ENCODE peak calls at places on chromosome 5, in six cellular contexts. J is GM12891, A is H1, V is HepG2, Q is K562, R is GM12878. S is an unnamed sample.

GRCh38 chr5:75510417-75510835 is 1.0 kb downstream of the CERT1 start:
- DNase-seq in J (no peak), A (no peak), V (peak), Q (no peak), R (no peak), S (no peak)

GRCh38 chr5:115898656-115899055 is 56.9 kb downstream of the AP3S1 start:
- DNase-seq in J (no peak), A (no peak), V (no peak), Q (no peak), R (no peak), S (no peak)

GRCh38 chr5:165525268-165525667 is 2019.8 kb downstream of the MAT2B start:
- DNase-seq in J (no peak), A (no peak), V (no peak), Q (no peak), R (no peak), S (no peak)

GRCh38 chr5:179700401-179700918 is 1.7 kb downstream of the CANX start:
- DNase-seq in J (no peak), A (no peak), V (peak), Q (peak), R (no peak), S (no peak)

GRCh38 chr5:133319905-133320520 is 268.2 kb downstream of the HSPA4 start:
- DNase-seq in J (no peak), A (no peak), V (no peak), Q (no peak), R (no peak), S (no peak)

GRCh38 chr5:115351356-115352195 is 55.1 kb upstream of the CCDC112 start:
- DNase-seq in J (no peak), A (no peak), V (no peak), Q (no peak), R (no peak), S (no peak)

GRCh38 chr5:178487911-178488310 is 102.3 kb downstream of the COL23A1 start:
- DNase-seq in J (no peak), A (no peak), V (no peak), Q (no peak), R (no peak), S (no peak)

GRCh38 chr5:51053361-51053760 is 329.9 kb upstream of the ISL1 start:
- DNase-seq in J (no peak), A (no peak), V (no peak), Q (no peak), R (no peak), S (no peak)

GRCh38 chr5:17720070-17720469 is 85.8 kb downstream of the TAF11L14 start:
- DNase-seq in J (no peak), A (no peak), V (no peak), Q (no peak), R (no peak), S (no peak)

GRCh38 chr5:63495225-63495624 is 467.0 kb downstream of the HTR1A start:
- DNase-seq in J (no peak), A (no peak), V (no peak), Q (no peak), R (no peak), S (no peak)

GRCh38 chr5:59069438-59070079 is 486.7 kb downstream of the RAB3C start:
- DNase-seq in J (no peak), A (no peak), V (peak), Q (no peak), R (no peak), S (no peak)

GRCh38 chr5:9067129-9067528 is 478.7 kb downstream of the SEMA5A start:
- DNase-seq in J (no peak), A (no peak), V (no peak), Q (no peak), R (no peak), S (no peak)

GRCh38 chr5:15525679-15526275 is 25.8 kb downstream of the FBXL7 start:
- DNase-seq in J (no peak), A (no peak), V (no peak), Q (no peak), R (no peak), S (no peak)

GRCh38 chr5:128965638-128966302 is 482 bp downstream of the SLC27A6 start:
- DNase-seq in J (no peak), A (no peak), V (no peak), Q (no peak), R (no peak), S (no peak)

GRCh38 chr5:1836891-1837880 is 36.0 kb downstream of the NDUFS6 start:
- DNase-seq in J (no peak), A (no peak), V (no peak), Q (no peak), R (no peak), S (no peak)

GRCh38 chr5:1883120-1883924 is 597 bp upstream of the IRX4 start:
- DNase-seq in J (no peak), A (no peak), V (no peak), Q (peak), R (no peak), S (no peak)

GRCh38 chr5:137234973-137235943 is 263.9 kb downstream of the SPOCK1 start:
- DNase-seq in J (no peak), A (no peak), V (no peak), Q (no peak), R (no peak), S (no peak)

GRCh38 chr5:82399111-82399510 is 121.0 kb upstream of the RPS23 start:
- DNase-seq in J (no peak), A (no peak), V (no peak), Q (no peak), R (no peak), S (no peak)

GRCh38 chr5:82396396-82396795 is 118.2 kb upstream of the RPS23 start:
- DNase-seq in J (no peak), A (no peak), V (no peak), Q (no peak), R (no peak), S (no peak)

GRCh38 chr5:82393951-82394350 is 115.8 kb upstream of the RPS23 start:
- DNase-seq in J (no peak), A (no peak), V (no peak), Q (no peak), R (no peak), S (no peak)

GRCh38 chr5:82397741-82398320 is 119.7 kb upstream of the RPS23 start:
- DNase-seq in J (no peak), A (no peak), V (no peak), Q (no peak), R (no peak), S (no peak)

DNA sequence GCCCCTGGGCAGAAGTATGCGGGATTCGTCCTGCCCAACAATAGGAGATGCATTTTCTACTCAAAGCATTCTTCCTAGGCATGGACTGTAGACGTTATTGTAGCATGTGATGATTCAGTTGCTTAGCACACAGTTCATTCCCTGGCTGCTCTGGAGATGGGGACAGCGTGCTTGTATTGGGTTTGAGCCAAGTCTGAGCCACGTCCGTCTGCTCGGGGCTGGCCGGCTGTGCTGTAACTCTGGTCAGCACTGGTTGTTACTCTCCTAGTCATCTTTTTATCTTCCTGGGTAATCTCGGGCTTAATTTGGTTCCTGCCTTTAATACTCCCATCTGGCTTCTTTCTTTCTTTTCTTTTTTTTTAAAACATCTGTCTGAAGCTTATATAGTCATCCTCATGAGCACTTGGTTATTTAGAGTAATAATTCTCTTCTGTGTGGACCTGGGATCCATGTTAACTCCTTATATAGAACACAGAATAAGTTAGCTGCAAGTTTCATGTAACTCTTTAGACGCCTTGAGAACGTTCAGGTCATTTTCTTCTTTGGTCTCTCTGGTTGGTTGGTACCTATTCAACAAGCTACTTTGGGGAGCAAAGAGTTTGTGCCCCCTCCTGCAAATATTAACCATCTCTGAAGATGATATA is 118.8 kb upstream of the RPS23 start:
- DNase-seq in J (no peak), A (no peak), V (peak), Q (no peak), R (no peak), S (no peak)
- TF ChIP-seq POLR2A in J (no peak), A (no peak), V (no peak), Q (no peak), R (no peak), S (no peak)

DNA sequence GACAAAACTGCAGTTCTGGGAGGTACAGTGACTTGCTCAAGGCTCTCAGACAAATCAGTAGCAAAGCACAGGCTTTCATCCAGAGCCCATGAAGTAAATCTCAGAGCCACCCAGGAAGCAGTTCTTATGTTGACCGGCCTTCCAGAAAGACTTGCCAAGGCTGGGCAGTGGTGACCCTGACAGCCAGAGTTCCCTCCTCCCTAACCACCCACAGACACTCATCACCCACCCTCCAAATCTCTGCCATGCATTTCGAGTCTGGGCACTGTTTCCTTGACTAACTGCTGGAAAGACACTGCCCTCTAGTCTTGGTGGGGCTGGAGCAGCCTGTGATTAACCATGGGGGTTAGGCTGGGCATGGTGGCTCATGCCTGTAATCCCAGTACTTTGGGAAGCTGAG is 21.5 kb downstream of the NEURL1B start:
- DNase-seq in J (no peak), A (no peak), V (no peak), Q (no peak), R (no peak), S (no peak)
- TF ChIP-seq TAF1 in J (no peak), A (no peak), V (no peak), Q (no peak), R (no peak), S (no peak)

GRCh38 chr5:127801751-127802476 is 98.7 kb downstream of the CCDC192 start:
- DNase-seq in J (no peak), A (no peak), V (no peak), Q (no peak), R (no peak), S (no peak)

GRCh38 chr5:127802477-127802865 is 99.3 kb downstream of the CCDC192 start:
- DNase-seq in J (no peak), A (no peak), V (no peak), Q (no peak), R (no peak), S (no peak)

GRCh38 chr5:127806776-127807175 is 103.6 kb downstream of the CCDC192 start:
- DNase-seq in J (no peak), A (no peak), V (no peak), Q (no peak), R (no peak), S (no peak)

GRCh38 chr5:127805448-127805847 is 102.3 kb downstream of the CCDC192 start:
- DNase-seq in J (no peak), A (no peak), V (no peak), Q (no peak), R (no peak), S (no peak)

DNA sequence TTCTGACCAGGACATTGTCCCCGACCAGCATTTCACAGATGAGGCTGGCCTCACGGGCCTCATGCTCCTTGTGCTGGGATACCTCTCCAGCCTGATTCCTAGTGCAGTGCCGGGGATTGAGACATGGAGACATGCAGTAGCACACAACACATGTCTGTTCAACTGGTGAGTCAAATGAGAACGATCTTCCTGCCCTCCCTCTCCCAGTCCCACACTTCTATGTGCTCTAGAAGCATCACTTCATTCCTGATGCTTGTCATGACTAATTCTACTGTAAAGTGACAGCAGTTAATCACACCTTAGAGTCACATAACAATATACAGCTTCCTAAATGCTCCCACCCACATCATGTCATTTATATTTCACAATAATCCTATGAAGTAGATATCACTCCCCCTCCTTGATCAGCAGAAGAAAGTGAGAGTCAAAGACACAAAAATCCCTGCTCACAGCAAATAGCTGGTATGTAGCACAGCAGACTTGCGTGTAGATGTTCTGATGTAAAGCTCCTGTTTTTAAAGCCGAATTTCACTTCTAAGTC is 101.8 kb downstream of the CCDC192 start:
- DNase-seq in J (no peak), A (no peak), V (no peak), Q (no peak), R (no peak), S (no peak)
- TF ChIP-seq POLR2AphosphoS5 in J (no peak), A (no peak), V (no peak), Q (no peak), R (no peak), S (no peak)

GRCh38 chr5:141094481-141095262 is at the start of gene PCDHB2:
- DNase-seq in J (no peak), A (peak), V (peak), Q (peak), R (no peak), S (no peak)
- TF ChIP-seq POLR2A in J (no peak), A (peak), V (peak), Q (no peak), R (no peak), S (no peak)

DNA sequence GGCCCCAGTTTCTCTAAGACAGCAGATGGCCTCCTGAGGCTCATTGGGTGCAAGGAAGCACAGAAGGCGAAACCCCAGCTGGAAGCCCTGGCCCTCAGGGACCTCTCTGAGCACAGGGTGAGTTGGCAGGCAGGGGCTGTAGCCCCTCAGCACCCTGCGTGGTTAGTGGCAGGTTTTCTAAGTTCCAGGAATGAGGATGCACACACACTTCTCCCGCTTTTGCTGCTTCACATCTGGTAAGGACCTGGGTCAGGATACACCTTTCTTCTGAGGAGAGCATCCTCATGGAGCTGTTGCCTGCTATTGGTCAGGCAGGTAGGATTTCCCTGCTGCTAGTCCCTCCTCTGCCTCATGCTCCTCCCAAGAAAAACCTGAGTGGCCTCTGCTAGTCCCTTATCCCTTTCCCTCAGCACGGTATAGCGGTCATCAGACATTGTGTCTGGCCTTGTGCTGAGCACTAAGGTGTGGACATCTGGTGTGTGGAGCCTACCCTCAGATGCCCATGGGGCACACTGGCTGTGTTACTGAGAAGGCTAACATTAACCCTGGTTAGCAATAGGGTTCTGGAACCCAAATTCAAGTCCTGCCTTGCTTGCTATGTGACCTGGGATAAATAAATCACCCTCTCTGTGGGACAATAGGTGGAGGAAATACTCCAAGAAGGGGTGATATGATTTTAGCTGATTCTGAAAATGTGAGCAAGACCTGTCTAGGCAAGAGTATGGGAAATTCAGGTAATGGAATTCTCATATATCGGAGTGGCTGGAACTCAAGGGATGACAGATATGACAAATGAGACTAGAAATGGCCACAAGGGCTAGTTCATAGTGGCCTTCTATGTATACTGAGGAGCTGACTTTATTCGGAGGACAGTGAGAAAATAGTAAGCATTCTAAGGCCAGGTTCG is 1.6 kb downstream of the SLC22A4 start:
- DNase-seq in J (no peak), A (no peak), V (no peak), Q (no peak), R (no peak), S (no peak)
- TF ChIP-seq TAF1 in J (no peak), A (no peak), V (no peak), Q (no peak), R (no peak), S (no peak)

GRCh38 chr5:40429258-40430111 is 250.2 kb upstream of the PTGER4 start:
- DNase-seq in J (no peak), A (no peak), V (no peak), Q (no peak), R (no peak), S (no peak)
- TF ChIP-seq POLR2AphosphoS5 in J (no peak), A (no peak), V (no peak), Q (no peak), R (no peak), S (no peak)

DNA sequence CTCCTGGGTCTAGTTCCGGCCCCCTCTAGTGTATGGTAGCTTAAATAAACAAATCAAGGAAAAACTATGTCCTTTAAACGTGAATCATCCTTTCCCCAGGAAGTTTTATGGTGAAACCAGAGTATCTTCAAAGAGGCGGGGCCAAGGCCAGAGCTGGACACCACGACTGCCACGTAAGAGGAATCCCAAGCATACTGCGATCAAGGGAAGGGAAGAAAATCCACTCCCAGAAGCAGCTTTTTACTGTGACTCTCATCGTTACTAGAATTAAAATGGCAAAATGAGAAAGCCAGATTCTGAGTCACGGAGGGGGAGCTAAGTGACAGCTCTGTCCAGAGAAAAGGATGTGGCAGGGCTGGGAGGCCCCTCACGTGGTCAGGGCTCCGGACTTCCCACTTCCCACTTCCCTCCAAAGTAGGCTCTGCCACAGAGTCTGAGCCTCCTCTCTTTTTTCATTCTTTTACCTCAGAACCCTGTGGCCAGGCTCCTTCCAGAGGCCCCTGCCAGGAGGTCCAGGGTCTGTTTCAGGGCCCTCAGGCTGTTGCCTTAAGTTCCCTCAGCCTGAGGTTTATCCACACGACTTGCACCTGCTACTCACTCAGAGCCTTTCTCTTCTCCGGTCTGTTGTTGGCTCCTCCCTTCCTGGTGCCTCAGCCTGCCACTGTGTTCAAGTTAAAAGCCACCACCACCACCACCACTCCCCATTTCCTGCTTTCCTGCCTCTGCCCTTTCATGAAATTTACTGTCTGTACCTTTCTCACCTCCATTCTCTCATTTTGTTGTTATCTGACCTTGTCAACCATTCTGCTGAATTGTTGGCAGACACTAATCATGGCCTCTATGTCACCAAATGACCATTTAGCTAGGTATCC is 1.4 kb upstream of the GLRX start:
- DNase-seq in J (no peak), A (no peak), V (peak), Q (peak), R (no peak), S (no peak)
- TF ChIP-seq POLR2A in J (no peak), A (no peak), V (peak), Q (no peak), R (peak), S (peak)

GRCh38 chr5:132011561-132012384 is at the start of gene ACSL6:
- DNase-seq in J (no peak), A (no peak), V (no peak), Q (peak), R (no peak), S (no peak)
- TF ChIP-seq TAF1 in J (no peak), A (no peak), V (no peak), Q (no peak), R (no peak), S (no peak)